ENCODE peak calls at places on chromosomes 3 and 15, in six cellular contexts. One of them, this sample, is unnamed.

GRCh38 chr15:34620814-34621213 is 37.4 kb upstream of the GOLGA8B start:
- DNase-seq in AG09309: no peak
- DNase-seq in upper lobe of right lung: no peak
- DNase-seq in cardiac muscle cell: no peak
- DNase-seq in GM23338: no peak
- DNase-seq in omental fat pad: no peak
- DNase-seq in this sample: no peak

GRCh38 chr3:57928511-57928910 is 79.7 kb upstream of the FLNB start:
- DNase-seq in AG09309: no peak
- DNase-seq in upper lobe of right lung: no peak
- DNase-seq in cardiac muscle cell: no peak
- DNase-seq in GM23338: no peak
- DNase-seq in omental fat pad: no peak
- DNase-seq in this sample: no peak

GRCh38 chr3:117892991-117893390 is 1141.7 kb downstream of the IGSF11 start:
- DNase-seq in AG09309: no peak
- DNase-seq in upper lobe of right lung: no peak
- DNase-seq in cardiac muscle cell: no peak
- DNase-seq in GM23338: no peak
- DNase-seq in omental fat pad: no peak
- DNase-seq in this sample: no peak

GRCh38 chr15:22808761-22809280 is 22.4 kb downstream of the NIPA1 start:
- DNase-seq in AG09309: no peak
- DNase-seq in upper lobe of right lung: no peak
- DNase-seq in cardiac muscle cell: no peak
- DNase-seq in GM23338: no peak
- DNase-seq in omental fat pad: no peak
- DNase-seq in this sample: no peak

GRCh38 chr3:10320320-10320677 is 613 bp downstream of the SEC13 start:
- DNase-seq in AG09309: no peak
- DNase-seq in upper lobe of right lung: no peak
- DNase-seq in cardiac muscle cell: no peak
- DNase-seq in GM23338: no peak
- DNase-seq in omental fat pad: no peak
- DNase-seq in this sample: no peak

GRCh38 chr15:41966414-41966812 is 5.9 kb downstream of the EHD4 start:
- DNase-seq in AG09309: no peak
- DNase-seq in upper lobe of right lung: no peak
- DNase-seq in cardiac muscle cell: no peak
- DNase-seq in GM23338: no peak
- DNase-seq in omental fat pad: no peak
- DNase-seq in this sample: no peak

GRCh38 chr3:100370751-100371150 is 30.1 kb downstream of the TOMM70 start:
- DNase-seq in AG09309: no peak
- DNase-seq in upper lobe of right lung: no peak
- DNase-seq in cardiac muscle cell: no peak
- DNase-seq in GM23338: no peak
- DNase-seq in omental fat pad: no peak
- DNase-seq in this sample: no peak

GRCh38 chr3:36893137-36893557 is 51.7 kb downstream of the TRANK1 start:
- DNase-seq in AG09309: peak; percentile 47
- DNase-seq in upper lobe of right lung: no peak
- DNase-seq in cardiac muscle cell: no peak
- DNase-seq in GM23338: peak; percentile 40
- DNase-seq in omental fat pad: no peak
- DNase-seq in this sample: no peak

GRCh38 chr15:38613085-38613484 is 48.5 kb upstream of the RASGRP1 start:
- DNase-seq in AG09309: no peak
- DNase-seq in upper lobe of right lung: no peak
- DNase-seq in cardiac muscle cell: no peak
- DNase-seq in GM23338: no peak
- DNase-seq in omental fat pad: no peak
- DNase-seq in this sample: no peak

GRCh38 chr15:51386960-51387698 is 45.7 kb downstream of the GLDN start:
- DNase-seq in AG09309: no peak
- DNase-seq in upper lobe of right lung: no peak
- DNase-seq in cardiac muscle cell: no peak
- DNase-seq in GM23338: no peak
- DNase-seq in omental fat pad: no peak
- DNase-seq in this sample: no peak

GRCh38 chr15:82750831-82751181 is 41.1 kb upstream of the AP3B2 start:
- DNase-seq in AG09309: no peak
- DNase-seq in upper lobe of right lung: no peak
- DNase-seq in cardiac muscle cell: no peak
- DNase-seq in GM23338: peak; percentile 39
- DNase-seq in omental fat pad: no peak
- DNase-seq in this sample: no peak

GRCh38 chr15:65362491-65362890 is 15.3 kb downstream of the IGDCC3 start:
- DNase-seq in AG09309: no peak
- DNase-seq in upper lobe of right lung: peak; percentile 28
- DNase-seq in cardiac muscle cell: no peak
- DNase-seq in GM23338: no peak
- DNase-seq in omental fat pad: no peak
- DNase-seq in this sample: no peak

GRCh38 chr3:143330316-143330868 is 210.8 kb downstream of the CHST2 start:
- DNase-seq in AG09309: no peak
- DNase-seq in upper lobe of right lung: no peak
- DNase-seq in cardiac muscle cell: no peak
- DNase-seq in GM23338: no peak
- DNase-seq in omental fat pad: no peak
- DNase-seq in this sample: no peak

GRCh38 chr3:124780356-124780755 is 50.1 kb downstream of the UMPS start:
- DNase-seq in AG09309: peak; percentile 80
- DNase-seq in upper lobe of right lung: peak; percentile 58
- DNase-seq in cardiac muscle cell: peak; percentile 32
- DNase-seq in GM23338: peak; percentile 41
- DNase-seq in omental fat pad: no peak
- DNase-seq in this sample: no peak

GRCh38 chr3:158152186-158152585 is 42.3 kb downstream of the RSRC1 start:
- DNase-seq in AG09309: no peak
- DNase-seq in upper lobe of right lung: no peak
- DNase-seq in cardiac muscle cell: no peak
- DNase-seq in GM23338: no peak
- DNase-seq in omental fat pad: no peak
- DNase-seq in this sample: no peak

GRCh38 chr3:118292841-118293240 is 741.8 kb downstream of the IGSF11 start:
- DNase-seq in AG09309: no peak
- DNase-seq in upper lobe of right lung: no peak
- DNase-seq in cardiac muscle cell: no peak
- DNase-seq in GM23338: no peak
- DNase-seq in omental fat pad: no peak
- DNase-seq in this sample: no peak

GRCh38 chr15:38002883-38003477 is 68.5 kb downstream of the TMCO5A start:
- DNase-seq in AG09309: peak; percentile 60
- DNase-seq in upper lobe of right lung: peak; percentile 72
- DNase-seq in cardiac muscle cell: peak; percentile 67
- DNase-seq in GM23338: peak; percentile 83
- DNase-seq in omental fat pad: peak; percentile 25
- DNase-seq in this sample: no peak

GRCh38 chr15:69793783-69794451 is 303.8 kb downstream of the TLE3 start:
- DNase-seq in AG09309: no peak
- DNase-seq in upper lobe of right lung: no peak
- DNase-seq in cardiac muscle cell: no peak
- DNase-seq in GM23338: no peak
- DNase-seq in omental fat pad: no peak
- DNase-seq in this sample: no peak

GRCh38 chr3:188049890-188050530 is 103.9 kb upstream of the LPP start:
- DNase-seq in AG09309: no peak
- DNase-seq in upper lobe of right lung: no peak
- DNase-seq in cardiac muscle cell: no peak
- DNase-seq in GM23338: no peak
- DNase-seq in omental fat pad: no peak
- DNase-seq in this sample: no peak

GRCh38 chr3:188051801-188052228 is 102.1 kb upstream of the LPP start:
- DNase-seq in AG09309: no peak
- DNase-seq in upper lobe of right lung: no peak
- DNase-seq in cardiac muscle cell: no peak
- DNase-seq in GM23338: peak; percentile 35
- DNase-seq in omental fat pad: no peak
- DNase-seq in this sample: no peak

GRCh38 chr3:188052966-188053340 is 101.0 kb upstream of the LPP start:
- DNase-seq in AG09309: no peak
- DNase-seq in upper lobe of right lung: no peak
- DNase-seq in cardiac muscle cell: no peak
- DNase-seq in GM23338: no peak
- DNase-seq in omental fat pad: no peak
- DNase-seq in this sample: no peak

GRCh38 chr3:188053710-188054379 is 100.1 kb upstream of the LPP start:
- DNase-seq in AG09309: no peak
- DNase-seq in upper lobe of right lung: no peak
- DNase-seq in cardiac muscle cell: no peak
- DNase-seq in GM23338: no peak
- DNase-seq in omental fat pad: no peak
- DNase-seq in this sample: no peak

GRCh38 chr3:188052229-188052965 is 101.6 kb upstream of the LPP start:
- DNase-seq in AG09309: no peak
- DNase-seq in upper lobe of right lung: peak; percentile 66
- DNase-seq in cardiac muscle cell: peak; percentile 36
- DNase-seq in GM23338: peak; percentile 76
- DNase-seq in omental fat pad: no peak
- DNase-seq in this sample: no peak
- TF ChIP-seq CTCF in AG09309: no peak
- TF ChIP-seq CTCF in upper lobe of right lung: peak; percentile 40
- TF ChIP-seq CTCF in cardiac muscle cell: peak; percentile 51
- TF ChIP-seq CTCF in GM23338: peak; percentile 71
- TF ChIP-seq CTCF in omental fat pad: no peak
- TF ChIP-seq CTCF in this sample: no peak

GRCh38 chr15:61746589-61746988 is 313.7 kb downstream of the VPS13C start:
- DNase-seq in AG09309: no peak
- DNase-seq in upper lobe of right lung: no peak
- DNase-seq in cardiac muscle cell: no peak
- DNase-seq in GM23338: no peak
- DNase-seq in omental fat pad: no peak
- DNase-seq in this sample: no peak
- TF ChIP-seq CTCF in AG09309: no peak
- TF ChIP-seq CTCF in upper lobe of right lung: no peak
- TF ChIP-seq CTCF in cardiac muscle cell: no peak
- TF ChIP-seq CTCF in GM23338: no peak
- TF ChIP-seq CTCF in omental fat pad: no peak
- TF ChIP-seq CTCF in this sample: no peak

DNA sequence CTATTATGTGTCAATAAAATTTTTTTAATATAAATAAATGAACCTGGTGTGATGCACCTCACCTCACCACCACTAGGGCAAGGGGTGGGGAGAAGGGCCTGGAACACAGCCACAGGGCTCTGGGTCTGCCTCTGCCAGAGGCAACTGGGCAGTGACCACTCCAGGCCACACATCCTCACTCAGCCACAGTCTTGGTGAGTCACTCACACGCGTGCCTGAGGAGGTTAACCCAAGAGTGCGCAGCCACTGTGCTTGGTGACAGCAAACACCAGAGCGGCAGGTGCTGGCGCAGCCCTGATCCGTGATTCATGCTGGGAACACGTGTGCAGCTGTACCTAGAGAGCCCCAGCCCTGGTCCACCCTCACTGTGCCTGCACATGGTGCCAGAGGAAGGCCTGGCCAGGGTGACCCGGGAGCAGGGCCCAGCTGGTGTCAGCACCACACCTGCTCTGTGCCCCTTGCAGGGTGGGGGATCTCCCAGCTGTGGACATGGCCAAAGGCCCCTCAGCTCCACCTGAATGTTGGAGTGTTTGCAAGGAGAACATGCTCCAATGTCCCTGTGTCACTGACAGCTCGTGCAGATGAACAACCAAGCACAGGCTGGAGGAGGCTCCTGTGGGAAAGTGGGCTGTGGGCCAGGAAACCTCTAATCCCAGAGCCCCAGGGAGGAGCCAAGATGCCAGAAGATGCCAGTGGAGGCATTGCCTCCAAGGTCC is 2.1 kb downstream of the SLC41A3 start:
- DNase-seq in AG09309: no peak
- DNase-seq in upper lobe of right lung: no peak
- DNase-seq in cardiac muscle cell: no peak
- DNase-seq in GM23338: peak; percentile 33
- DNase-seq in omental fat pad: no peak
- DNase-seq in this sample: no peak
- TF ChIP-seq CTCF in AG09309: peak; percentile 40
- TF ChIP-seq CTCF in upper lobe of right lung: peak; percentile 27
- TF ChIP-seq CTCF in cardiac muscle cell: peak; percentile 17
- TF ChIP-seq CTCF in GM23338: no peak
- TF ChIP-seq CTCF in omental fat pad: no peak
- TF ChIP-seq CTCF in this sample: no peak

GRCh38 chr15:52804526-52805081 is 14.5 kb upstream of the ONECUT1 start:
- DNase-seq in AG09309: no peak
- DNase-seq in upper lobe of right lung: no peak
- DNase-seq in cardiac muscle cell: no peak
- DNase-seq in GM23338: peak; percentile 93
- DNase-seq in omental fat pad: no peak
- DNase-seq in this sample: no peak

GRCh38 chr15:52808441-52808840 is 18.3 kb upstream of the ONECUT1 start:
- DNase-seq in AG09309: no peak
- DNase-seq in upper lobe of right lung: no peak
- DNase-seq in cardiac muscle cell: no peak
- DNase-seq in GM23338: no peak
- DNase-seq in omental fat pad: no peak
- DNase-seq in this sample: no peak

GRCh38 chr15:52806284-52806655 is 16.1 kb upstream of the ONECUT1 start:
- DNase-seq in AG09309: no peak
- DNase-seq in upper lobe of right lung: no peak
- DNase-seq in cardiac muscle cell: no peak
- DNase-seq in GM23338: no peak
- DNase-seq in omental fat pad: no peak
- DNase-seq in this sample: no peak

GRCh38 chr15:52803543-52804306 is 13.6 kb upstream of the ONECUT1 start:
- DNase-seq in AG09309: no peak
- DNase-seq in upper lobe of right lung: no peak
- DNase-seq in cardiac muscle cell: no peak
- DNase-seq in GM23338: peak; percentile 47
- DNase-seq in omental fat pad: no peak
- DNase-seq in this sample: no peak

DNA sequence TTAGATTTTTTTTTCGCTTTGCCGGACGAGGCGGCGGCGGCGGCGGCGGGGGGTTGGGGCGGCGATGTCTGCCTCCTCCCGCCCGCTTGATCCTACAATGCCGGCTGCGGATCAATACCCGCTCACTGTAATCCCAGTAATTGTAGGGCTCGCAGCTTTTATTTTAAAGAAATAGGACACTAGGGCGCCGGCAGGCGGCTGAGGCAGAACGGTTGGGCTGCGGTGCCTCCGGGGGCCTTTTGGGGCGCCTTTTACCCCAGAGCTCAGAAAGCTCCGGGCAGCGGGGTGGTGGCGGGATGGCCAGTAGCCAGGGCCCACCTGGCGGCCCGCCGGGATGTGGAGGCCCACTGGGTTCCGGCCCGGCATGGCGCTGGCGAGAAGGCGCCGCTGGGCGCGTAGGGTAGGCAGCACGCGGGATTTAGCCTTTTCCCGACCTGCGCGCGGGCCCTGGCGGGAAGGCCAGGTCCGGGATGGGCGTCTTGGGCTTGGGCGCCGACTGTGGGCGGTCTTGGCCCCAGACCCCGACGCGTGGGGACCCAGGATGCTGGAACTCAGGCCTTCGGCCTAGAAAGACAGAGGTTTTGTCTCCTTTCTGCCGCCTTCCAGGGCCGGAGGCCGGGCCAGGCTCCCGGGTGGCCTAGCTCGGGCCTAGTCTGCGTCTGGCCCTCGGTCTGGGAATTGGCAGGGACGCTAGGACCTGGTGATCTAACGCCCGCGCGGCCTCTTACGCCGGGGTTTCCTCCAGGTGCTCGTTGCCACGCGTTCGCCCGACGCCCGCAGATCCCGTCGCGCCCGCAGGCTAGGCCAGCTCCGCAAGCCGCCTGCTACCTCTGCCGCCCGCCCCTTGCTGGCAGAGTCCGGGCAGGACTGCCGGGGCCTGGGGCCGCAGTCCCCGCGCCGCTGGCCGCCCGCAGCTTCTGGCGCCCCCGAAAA is 15.5 kb upstream of the ONECUT1 start:
- DNase-seq in AG09309: no peak
- DNase-seq in upper lobe of right lung: peak; percentile 64
- DNase-seq in cardiac muscle cell: no peak
- DNase-seq in GM23338: peak; percentile 88
- DNase-seq in omental fat pad: no peak
- DNase-seq in this sample: no peak
- TF ChIP-seq CTCF in AG09309: no peak
- TF ChIP-seq CTCF in upper lobe of right lung: peak; percentile 11
- TF ChIP-seq CTCF in cardiac muscle cell: peak; percentile 18
- TF ChIP-seq CTCF in GM23338: no peak
- TF ChIP-seq CTCF in omental fat pad: no peak
- TF ChIP-seq CTCF in this sample: no peak

This sample was measured in D721Med.